ENCODE peak calls at places on chromosomes 4 and X, in six cellular contexts. M, K, T, I, R and O are unnamed samples.

GRCh38 chrX:10633722-10634121 is 13.3 kb upstream of the MID1 start:
- DNase-seq in M (no peak), K (peak; percentile 92), T (peak; percentile 40), I (peak; percentile 74), R (peak; percentile 91), O (peak; percentile 78)

GRCh38 chr4:7276538-7276937 is 84.2 kb downstream of the SORCS2 start:
- DNase-seq in M (no peak), K (no peak), T (no peak), I (no peak), R (no peak), O (no peak)

GRCh38 chr4:140049924-140050681 is 103.9 kb downstream of the MAML3 start:
- DNase-seq in M (no peak), K (peak; percentile 64), T (no peak), I (no peak), R (peak; percentile 58), O (no peak)

GRCh38 chr4:85659626-85660213 is 184.8 kb downstream of the ARHGAP24 start:
- DNase-seq in M (no peak), K (no peak), T (no peak), I (no peak), R (no peak), O (no peak)

GRCh38 chrX:76427560-76428242 is at the start of gene MAGEE1:
- DNase-seq in M (peak; percentile 63), K (peak; percentile 66), T (peak; percentile 44), I (peak; percentile 87), R (peak; percentile 58), O (peak; percentile 33)

GRCh38 chr4:53748328-53748772 is 157.1 kb upstream of the LNX1 start:
- DNase-seq in M (no peak), K (no peak), T (no peak), I (no peak), R (no peak), O (no peak)

GRCh38 chr4:176259330-176260090 is 9.5 kb downstream of the ASB5 start:
- DNase-seq in M (no peak), K (peak; percentile 49), T (no peak), I (no peak), R (peak; percentile 71), O (peak; percentile 84)

GRCh38 chr4:159015862-159016261 is 87.0 kb upstream of the RAPGEF2 start:
- DNase-seq in M (no peak), K (no peak), T (no peak), I (no peak), R (peak; percentile 36), O (peak; percentile 23)

GRCh38 chrX:11427082-11428033 is 134.1 kb downstream of the AMELX start:
- DNase-seq in M (peak; percentile 31), K (no peak), T (no peak), I (peak; percentile 82), R (peak; percentile 41), O (no peak)

GRCh38 chr4:153655928-153656327 is 28.2 kb upstream of the TLR2 start:
- DNase-seq in M (peak; percentile 60), K (no peak), T (peak; percentile 52), I (peak; percentile 74), R (peak; percentile 77), O (no peak)

GRCh38 chr4:150746156-150746555 is 164.2 kb downstream of the MAB21L2 start:
- DNase-seq in M (no peak), K (peak; percentile 53), T (no peak), I (no peak), R (peak; percentile 70), O (peak; percentile 26)

GRCh38 chrX:93673869-93674271 is at the start of gene FAM133A:
- DNase-seq in M (no peak), K (peak; percentile 73), T (no peak), I (no peak), R (peak; percentile 27), O (peak; percentile 2)

GRCh38 chr4:137664055-137664405 is 131.7 kb upstream of the PCDH18 start:
- DNase-seq in M (no peak), K (peak; percentile 84), T (no peak), I (no peak), R (peak; percentile 79), O (peak; percentile 96)

GRCh38 chrX:154486396-154487207 is at the start of gene UBL4A:
- DNase-seq in M (no peak), K (peak; percentile 24), T (no peak), I (peak; percentile 82), R (peak; percentile 36), O (peak; percentile 52)

DNA sequence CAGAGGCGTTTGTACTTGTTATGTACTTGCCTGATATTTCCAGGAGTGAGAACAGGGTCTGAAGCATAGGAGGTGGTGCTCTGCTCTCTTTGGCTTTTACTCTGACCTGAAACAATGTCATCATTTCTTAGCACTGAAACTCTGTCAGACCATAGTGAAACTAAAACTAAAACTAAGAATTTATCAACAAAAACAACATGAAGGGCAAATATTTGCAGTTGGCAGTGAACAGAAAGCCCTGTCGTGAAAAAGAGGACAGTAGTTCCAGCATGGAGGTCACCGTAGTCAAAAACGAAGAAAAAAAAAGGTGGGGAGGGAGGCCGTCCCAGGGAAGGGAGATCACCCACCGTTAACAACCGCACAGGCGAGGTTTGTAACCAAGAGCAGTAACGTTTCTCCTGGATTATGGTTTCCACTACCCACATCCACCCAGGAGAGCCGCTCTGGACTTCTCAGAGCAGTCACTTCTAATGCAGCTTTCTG is 97.5 kb downstream of the ANK2 start:
- DNase-seq in M (no peak), K (peak; percentile 22), T (no peak), I (no peak), R (peak; percentile 36), O (peak; percentile 31)
- H3K4me3 ChIP-seq in M (peak overlapping the region; percentile 22), K (peak overlapping the region; percentile 22), T (peak overlapping the region; percentile 44), I (peak overlapping the region; percentile 36), R (peak overlapping the region; percentile 17), O (peak overlapping the region; percentile 61)

GRCh38 chrX:141879616-141880015 is 24.1 kb upstream of the MAGEC1 start:
- DNase-seq in M (no peak), K (no peak), T (no peak), I (no peak), R (peak; percentile 2), O (no peak)
- TF ChIP-seq CTCF in M (no peak), K (no peak), T (no peak), I (no peak), R (no peak), O (no peak)

GRCh38 chr4:123616970-123617392 is 220.4 kb downstream of the SPRY1 start:
- DNase-seq in M (peak; percentile 30), K (peak; percentile 64), T (peak; percentile 15), I (peak; percentile 92), R (peak; percentile 90), O (peak; percentile 60)
- H3K4me3 ChIP-seq in M (no peak overlapping the region), K (no peak overlapping the region), T (no peak overlapping the region), I (no peak overlapping the region), R (no peak overlapping the region), O (no peak overlapping the region)

DNA sequence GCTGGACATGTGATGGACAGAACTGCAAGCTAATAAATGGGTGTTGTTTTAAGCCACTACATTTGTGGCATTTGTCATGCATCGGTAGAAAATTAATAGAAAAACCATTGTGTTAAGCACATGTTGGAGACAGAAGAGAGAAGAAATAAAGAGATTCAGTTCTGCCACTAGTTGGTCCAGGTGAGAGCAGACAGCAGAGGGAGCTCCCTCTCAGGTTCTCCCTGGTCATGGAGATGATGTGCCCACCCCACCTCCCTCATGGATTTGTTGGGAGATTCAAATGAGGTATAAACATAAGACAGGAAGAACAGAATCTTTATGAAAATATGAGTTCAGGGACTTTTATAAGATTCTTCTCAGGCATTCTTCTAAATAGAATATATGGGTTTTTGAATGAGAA is 36.8 kb upstream of the OCIAD2 start:
- DNase-seq in M (no peak), K (no peak), T (no peak), I (no peak), R (no peak), O (no peak)
- TF ChIP-seq CTCF in M (no peak), K (peak; percentile 30), T (no peak), I (no peak), R (peak; percentile 13), O (peak; percentile 8)

GRCh38 chr4:186693894-186694293 is 29.8 kb downstream of the FAT1 start:
- DNase-seq in M (no peak), K (no peak), T (no peak), I (no peak), R (no peak), O (no peak)
- H3K4me3 ChIP-seq in M (no peak overlapping the region), K (no peak overlapping the region), T (no peak overlapping the region), I (no peak overlapping the region), R (no peak overlapping the region), O (no peak overlapping the region)